ENCODE peak calls at places on chromosomes 1 and 21, in seven cellular contexts. G is HepG2, Y is GM12892, U is K562, E is SK-N-SH, W is GM12878, J is H1. F is an unnamed sample.

GRCh38 chr1:155940531-155940992 is 876 bp upstream of the RXFP4 start:
- DNase-seq in J (no peak), E (peak; percentile 74), W (no peak), G (peak; percentile 86), Y (no peak), U (no peak), F (no peak)

GRCh38 chr1:89771991-89772560 is 48.8 kb upstream of the LRRC8D start:
- DNase-seq in W (no peak), E (no peak), J (no peak), G (no peak), Y (no peak), U (no peak), F (no peak)

GRCh38 chr1:74755475-74755874 is 22.5 kb downstream of the TYW3 start:
- DNase-seq in Y (no peak), J (no peak), E (no peak), G (no peak), U (no peak), W (no peak), F (no peak)

GRCh38 chr21:41226853-41227252 is 58.9 kb downstream of the BACE2 start:
- DNase-seq in Y (no peak), U (no peak), E (no peak), W (no peak), G (no peak), J (no peak), F (no peak)

GRCh38 chr1:109643385-109644230 is 12.3 kb upstream of the GSTM4 start:
- DNase-seq in J (peak; percentile 74), G (peak; percentile 67), E (peak; percentile 49), Y (peak; percentile 78), U (peak; percentile 91), W (no peak), F (peak; percentile 81)

GRCh38 chr21:38319781-38320180 is 63.0 kb downstream of the KCNJ15 start:
- DNase-seq in Y (no peak), W (no peak), E (no peak), U (no peak), G (no peak), J (no peak), F (no peak)

GRCh38 chr21:45699251-45699942 is 55.9 kb downstream of the PCBP3 start:
- DNase-seq in U (no peak), J (no peak), E (no peak), G (no peak), W (peak; percentile 11), Y (no peak), F (no peak)

GRCh38 chr1:8706995-8707396 is 110.4 kb downstream of the RERE start:
- DNase-seq in J (no peak), E (peak; percentile 75), Y (no peak), U (peak; percentile 35), W (no peak), G (peak; percentile 54), F (no peak)

GRCh38 chr1:192477630-192478029 is 97.9 kb upstream of the RGS1 start:
- DNase-seq in W (peak; percentile 17), G (peak; percentile 16), Y (no peak), E (peak; percentile 31), J (no peak), U (peak; percentile 18), F (no peak)

GRCh38 chr1:111819566-111819965 is 63.9 kb downstream of the DDX20 start:
- DNase-seq in J (no peak), U (no peak), Y (no peak), G (no peak), E (no peak), W (no peak), F (no peak)

GRCh38 chr1:203652718-203653461 is 26.3 kb downstream of the ATP2B4 start:
- DNase-seq in E (no peak), G (no peak), Y (no peak), J (no peak), W (peak; percentile 49), U (no peak), F (no peak)

GRCh38 chr1:54051936-54052469 is 1.0 kb downstream of the TMEM59 start:
- DNase-seq in J (no peak), W (no peak), U (peak; percentile 23), E (peak; percentile 22), G (no peak), Y (no peak), F (no peak)

GRCh38 chr21:16571594-16571993 is 841.8 kb downstream of the USP25 start:
- DNase-seq in G (no peak), Y (no peak), J (no peak), U (no peak), E (no peak), W (no peak), F (no peak)

GRCh38 chr1:2413495-2414296 is 1.3 kb upstream of the PEX10 start:
- DNase-seq in E (no peak), U (peak; percentile 62), Y (no peak), G (peak; percentile 66), W (no peak), J (no peak), F (no peak)

GRCh38 chr1:27005648-27006496 is 6.8 kb downstream of the TENT5B start:
- DNase-seq in W (no peak), G (no peak), J (no peak), U (no peak), Y (no peak), E (no peak), F (no peak)

GRCh38 chr1:223229756-223230155 is 86.7 kb upstream of the TLR5 start:
- DNase-seq in G (no peak), J (no peak), Y (no peak), E (no peak), W (no peak), U (no peak), F (no peak)

GRCh38 chr1:3064901-3065300 is 4.1 kb upstream of the PRDM16 start:
- DNase-seq in G (no peak), J (no peak), U (no peak), Y (no peak), W (no peak), E (no peak), F (no peak)

GRCh38 chr1:43415901-43416300 is 26.2 kb downstream of the SZT2 start:
- DNase-seq in W (no peak), J (no peak), Y (no peak), U (no peak), E (no peak), G (no peak), F (no peak)

GRCh38 chr21:41280115-41280919 is 36.3 kb upstream of the FAM3B start:
- DNase-seq in G (no peak), U (no peak), W (no peak), E (no peak), Y (no peak), J (no peak), F (no peak)

GRCh38 chr1:204370176-204370575 is 10.4 kb upstream of the PLEKHA6 start:
- DNase-seq in G (no peak), W (no peak), Y (no peak), U (no peak), J (no peak), E (no peak), F (no peak)

GRCh38 chr1:76054357-76054756 is 20.2 kb upstream of the ST6GALNAC3 start:
- DNase-seq in U (no peak), J (no peak), Y (no peak), E (peak; percentile 48), W (no peak), G (no peak), F (no peak)

GRCh38 chr1:21337459-21337930 is 47.2 kb upstream of the ECE1 start:
- DNase-seq in G (no peak), W (no peak), J (no peak), Y (no peak), E (no peak), U (no peak), F (no peak)

GRCh38 chr1:29969576-29969975 is 733.3 kb downstream of the PTPRU start:
- DNase-seq in U (no peak), J (no peak), W (no peak), E (no peak), G (no peak), Y (no peak), F (no peak)
- TF ChIP-seq TAF1 in U (no peak), J (no peak), W (no peak), E (no peak), G (no peak), Y (no peak), F (no peak)

GRCh38 chr1:11013160-11013531 is 692 bp downstream of the TARDBP start:
- DNase-seq in E (no peak), G (peak; percentile 27), W (no peak), U (no peak), Y (no peak), J (no peak), F (no peak)
- TF ChIP-seq TAF1 in E (no peak), G (no peak), W (peak; percentile 34), U (no peak), Y (no peak), J (no peak), F (no peak)

GRCh38 chr1:174654553-174654952 is 206.8 kb downstream of the GPR52 start:
- DNase-seq in Y (no peak), W (no peak), U (no peak), E (no peak), J (no peak), G (no peak), F (no peak)

GRCh38 chr1:174660476-174660875 is 212.7 kb downstream of the GPR52 start:
- DNase-seq in Y (no peak), W (no peak), G (no peak), U (no peak), E (no peak), J (no peak), F (no peak)

GRCh38 chr1:174656409-174657059 is 208.8 kb downstream of the GPR52 start:
- DNase-seq in Y (no peak), G (no peak), E (no peak), J (no peak), W (no peak), U (no peak), F (no peak)

DNA sequence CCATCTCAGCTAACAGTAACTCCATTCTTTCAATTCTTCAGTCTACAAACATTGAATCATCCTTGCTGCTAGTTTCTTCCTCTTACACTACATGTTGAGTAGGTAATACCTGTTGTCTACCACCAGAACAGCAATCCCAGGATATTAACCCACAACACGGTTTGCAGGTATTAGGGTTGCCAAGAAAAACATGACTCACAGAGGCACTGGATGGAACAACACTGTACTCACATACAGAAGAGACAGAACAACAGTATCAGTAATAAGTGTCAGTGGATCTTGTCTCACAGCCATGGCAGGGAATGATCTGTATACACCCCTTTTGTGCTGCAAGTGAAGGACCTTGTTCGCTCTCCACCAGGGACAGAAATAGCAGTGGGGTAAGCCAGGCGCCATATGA is 212.1 kb downstream of the GPR52 start:
- DNase-seq in G (peak; percentile 4), U (no peak), J (no peak), W (no peak), E (no peak), Y (no peak), F (no peak)
- TF ChIP-seq TAF1 in G (no peak), U (no peak), J (no peak), W (no peak), E (no peak), Y (no peak), F (no peak)

DNA sequence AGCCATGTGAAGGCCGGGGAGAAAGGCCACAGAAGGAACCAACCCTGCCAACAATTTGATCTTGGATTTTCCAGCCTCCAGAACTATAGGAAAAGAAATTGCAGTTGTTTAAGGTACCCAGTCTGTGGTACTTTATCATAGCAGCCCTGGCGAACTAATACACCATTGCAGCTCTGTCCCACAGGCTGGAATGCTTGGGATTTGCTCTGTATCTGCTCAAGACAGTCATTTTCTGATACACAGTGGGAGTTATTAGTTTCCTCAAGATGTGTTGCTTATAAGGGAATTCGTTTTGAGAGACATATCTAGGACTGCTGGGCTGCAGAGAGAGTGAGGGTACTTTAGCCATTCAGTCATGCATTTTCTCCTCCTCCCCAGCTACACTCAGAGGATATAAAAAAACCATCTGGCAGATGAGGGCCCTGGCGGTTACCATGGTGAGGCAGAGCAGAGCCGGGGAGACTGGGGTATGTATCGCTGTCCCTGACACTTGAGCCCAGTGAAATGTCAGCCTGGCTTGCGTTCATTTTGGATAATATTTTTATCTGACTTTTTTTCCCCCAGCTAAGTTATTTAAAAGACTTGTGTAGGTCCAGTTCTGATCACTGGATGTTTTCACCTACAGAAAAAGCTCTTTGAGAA is 104.6 kb downstream of the DIRAS3 start:
- DNase-seq in Y (no peak), W (no peak), J (no peak), U (no peak), E (peak; percentile 77), G (no peak), F (no peak)
- TF ChIP-seq TAF1 in Y (no peak), W (no peak), J (no peak), U (no peak), E (no peak), G (no peak), F (no peak)

F was measured in GM12891.